ENCODE peak calls at places on chromosome 1, in seven cellular contexts. M is GM23338; V is EH; O is CD4-positive, CD25-positive, alpha-beta regulatory T cell; K is T-helper 9 cell; Q is HEK293T; W is stimulated activated CD8-positive, alpha-beta memory T cell treated with anti-CD3 and anti-CD28 coated beads, Interleukin-2, amount 100 ng/mL, for 48 hours. R is an unnamed sample.
A peak's percentile ranks its signal among the peaks of the same experiment; 100 is the strongest.

GRCh38 chr1:93322349-93322748 is 23.4 kb upstream of the DR1 start:
- DNase-seq in M (no peak), O (no peak), V (no peak), Q (no peak), K (no peak), W (no peak), R (no peak)

GRCh38 chr1:161017756-161018630 is 3.0 kb downstream of the F11R start:
- DNase-seq in Q (no peak), O (no peak), V (no peak), W (no peak), M (no peak), K (no peak), R (no peak)

GRCh38 chr1:33974147-33974546 is 110.3 kb downstream of the HMGB4 start:
- DNase-seq in Q (no peak), V (no peak), W (no peak), M (no peak), O (no peak), K (no peak), R (no peak)

GRCh38 chr1:160795951-160796383 is at the start of gene LY9:
- DNase-seq in O (peak; percentile 95), W (peak; percentile 31), K (peak; percentile 60), V (no peak), Q (no peak), M (no peak), R (peak; percentile 82)

GRCh38 chr1:5250336-5250735 is 595.9 kb downstream of the AJAP1 start:
- DNase-seq in Q (no peak), V (no peak), K (no peak), O (no peak), W (no peak), M (no peak), R (no peak)

GRCh38 chr1:119968068-119968492 is 71.8 kb upstream of the ADAM30 start:
- DNase-seq in M (peak; percentile 77), Q (peak; percentile 74), K (peak; percentile 63), W (peak; percentile 56), O (peak; percentile 84), V (peak; percentile 59), R (peak; percentile 25)

GRCh38 chr1:61079276-61079897 is 3.0 kb upstream of the NFIA start:
- DNase-seq in M (peak; percentile 16), V (no peak), W (no peak), K (no peak), Q (no peak), O (no peak), R (no peak)

GRCh38 chr1:110647254-110647891 is 27.4 kb downstream of the KCNA3 start:
- DNase-seq in O (peak; percentile 61), Q (no peak), K (no peak), M (no peak), W (no peak), V (peak; percentile 63), R (no peak)

GRCh38 chr1:206792939-206793607 is 20.8 kb upstream of the IL10 start:
- DNase-seq in V (no peak), K (no peak), M (no peak), Q (no peak), O (no peak), W (no peak), R (no peak)

GRCh38 chr1:6151291-6151822 is 28.8 kb downstream of the CHD5 start:
- DNase-seq in M (no peak), V (no peak), Q (no peak), K (no peak), W (no peak), O (no peak), R (no peak)

GRCh38 chr1:108199231-108199657 is 899 bp downstream of the SLC25A24 start:
- DNase-seq in K (no peak), Q (no peak), M (peak; percentile 79), O (peak; percentile 26), V (peak; percentile 55), W (no peak), R (no peak)

GRCh38 chr1:2229921-2230700 is 2.0 kb downstream of the SKI start:
- DNase-seq in O (no peak), Q (no peak), W (no peak), K (no peak), M (peak; percentile 50), V (peak; percentile 55), R (no peak)

GRCh38 chr1:84156210-84156621 is 12.1 kb downstream of the PRKACB start:
- DNase-seq in K (no peak), M (no peak), W (no peak), V (peak; percentile 88), O (no peak), Q (no peak), R (no peak)

GRCh38 chr1:46550751-46551231 is 656 bp downstream of the KNCN start:
- DNase-seq in V (no peak), K (no peak), M (peak; percentile 48), O (no peak), Q (no peak), W (no peak), R (no peak)

GRCh38 chr1:185345913-185346717 is 29.1 kb upstream of the IVNS1ABP start:
- DNase-seq in W (no peak), Q (no peak), V (no peak), O (no peak), K (no peak), M (no peak), R (no peak)